ENCODE peak calls at places on chromosomes 1 and 21, in eight cellular contexts. One of them, this sample, is unnamed.

GRCh38 chr1:246569248-246570238 is 3.3 kb downstream of the CNST start:
- DNase-seq in H54: no peak
- DNase-seq in D341Med: no peak
- DNase-seq in astrocyte of the spinal cord: no peak
- DNase-seq in activated CD4-positive, alpha-beta T cell treated with anti-CD3 and anti-CD28 coated beads, Interleukin-2, amount 10 ng/mL, durations not matched to agents 7 days and 5 days: peak
- DNase-seq in choroid plexus epithelial cell: no peak
- DNase-seq in kidney: no peak
- DNase-seq in SW 1271: peak
- DNase-seq in this sample: peak

GRCh38 chr1:205375816-205376545 is 19.3 kb upstream of the KLHDC8A start:
- DNase-seq in H54: peak
- DNase-seq in astrocyte of the spinal cord: peak
- DNase-seq in SW 1271: no peak
- DNase-seq in kidney: no peak
- DNase-seq in choroid plexus epithelial cell: peak
- DNase-seq in D341Med: peak
- DNase-seq in activated CD4-positive, alpha-beta T cell treated with anti-CD3 and anti-CD28 coated beads, Interleukin-2, amount 10 ng/mL, durations not matched to agents 7 days and 5 days: no peak
- DNase-seq in this sample: no peak

GRCh38 chr1:95282496-95282850 is 48.5 kb downstream of the RWDD3 start:
- DNase-seq in astrocyte of the spinal cord: no peak
- DNase-seq in H54: no peak
- DNase-seq in activated CD4-positive, alpha-beta T cell treated with anti-CD3 and anti-CD28 coated beads, Interleukin-2, amount 10 ng/mL, durations not matched to agents 7 days and 5 days: no peak
- DNase-seq in choroid plexus epithelial cell: peak
- DNase-seq in SW 1271: no peak
- DNase-seq in kidney: no peak
- DNase-seq in D341Med: no peak
- DNase-seq in this sample: no peak

GRCh38 chr1:245879091-245879490 is 628.0 kb downstream of the SMYD3 start:
- DNase-seq in activated CD4-positive, alpha-beta T cell treated with anti-CD3 and anti-CD28 coated beads, Interleukin-2, amount 10 ng/mL, durations not matched to agents 7 days and 5 days: no peak
- DNase-seq in D341Med: no peak
- DNase-seq in SW 1271: no peak
- DNase-seq in kidney: no peak
- DNase-seq in H54: no peak
- DNase-seq in choroid plexus epithelial cell: peak
- DNase-seq in astrocyte of the spinal cord: no peak
- DNase-seq in this sample: no peak

GRCh38 chr1:36157115-36157903 is 1.3 kb downstream of the MAP7D1 start:
- DNase-seq in H54: no peak
- DNase-seq in SW 1271: no peak
- DNase-seq in astrocyte of the spinal cord: no peak
- DNase-seq in activated CD4-positive, alpha-beta T cell treated with anti-CD3 and anti-CD28 coated beads, Interleukin-2, amount 10 ng/mL, durations not matched to agents 7 days and 5 days: no peak
- DNase-seq in choroid plexus epithelial cell: peak
- DNase-seq in kidney: no peak
- DNase-seq in D341Med: no peak
- DNase-seq in this sample: no peak

GRCh38 chr1:51548986-51549619 is 30.0 kb upstream of the EPS15 start:
- DNase-seq in choroid plexus epithelial cell: peak
- DNase-seq in SW 1271: no peak
- DNase-seq in astrocyte of the spinal cord: no peak
- DNase-seq in activated CD4-positive, alpha-beta T cell treated with anti-CD3 and anti-CD28 coated beads, Interleukin-2, amount 10 ng/mL, durations not matched to agents 7 days and 5 days: peak
- DNase-seq in D341Med: no peak
- DNase-seq in kidney: no peak
- DNase-seq in H54: no peak
- DNase-seq in this sample: no peak

GRCh38 chr1:37133276-37134145 is 99.2 kb upstream of the GRIK3 start:
- DNase-seq in SW 1271: no peak
- DNase-seq in astrocyte of the spinal cord: no peak
- DNase-seq in activated CD4-positive, alpha-beta T cell treated with anti-CD3 and anti-CD28 coated beads, Interleukin-2, amount 10 ng/mL, durations not matched to agents 7 days and 5 days: no peak
- DNase-seq in choroid plexus epithelial cell: no peak
- DNase-seq in H54: no peak
- DNase-seq in kidney: no peak
- DNase-seq in D341Med: no peak
- DNase-seq in this sample: no peak

GRCh38 chr1:19921310-19921709 is 2.1 kb downstream of the PLA2G2E start:
- DNase-seq in activated CD4-positive, alpha-beta T cell treated with anti-CD3 and anti-CD28 coated beads, Interleukin-2, amount 10 ng/mL, durations not matched to agents 7 days and 5 days: no peak
- DNase-seq in H54: no peak
- DNase-seq in D341Med: no peak
- DNase-seq in SW 1271: no peak
- DNase-seq in choroid plexus epithelial cell: no peak
- DNase-seq in kidney: no peak
- DNase-seq in astrocyte of the spinal cord: no peak
- DNase-seq in this sample: no peak

GRCh38 chr1:187654635-187655034 is 825.9 kb downstream of the PLA2G4A start:
- DNase-seq in activated CD4-positive, alpha-beta T cell treated with anti-CD3 and anti-CD28 coated beads, Interleukin-2, amount 10 ng/mL, durations not matched to agents 7 days and 5 days: no peak
- DNase-seq in astrocyte of the spinal cord: no peak
- DNase-seq in H54: no peak
- DNase-seq in choroid plexus epithelial cell: no peak
- DNase-seq in kidney: no peak
- DNase-seq in D341Med: no peak
- DNase-seq in SW 1271: no peak
- DNase-seq in this sample: no peak

GRCh38 chr21:36661511-36662309 is 37.2 kb upstream of the SIM2 start:
- DNase-seq in kidney: no peak
- DNase-seq in H54: no peak
- DNase-seq in choroid plexus epithelial cell: peak
- DNase-seq in astrocyte of the spinal cord: peak
- DNase-seq in activated CD4-positive, alpha-beta T cell treated with anti-CD3 and anti-CD28 coated beads, Interleukin-2, amount 10 ng/mL, durations not matched to agents 7 days and 5 days: no peak
- DNase-seq in SW 1271: no peak
- DNase-seq in D341Med: no peak
- DNase-seq in this sample: no peak

GRCh38 chr1:36339615-36340014 is 16.2 kb upstream of the EVA1B start:
- DNase-seq in activated CD4-positive, alpha-beta T cell treated with anti-CD3 and anti-CD28 coated beads, Interleukin-2, amount 10 ng/mL, durations not matched to agents 7 days and 5 days: no peak
- DNase-seq in astrocyte of the spinal cord: no peak
- DNase-seq in SW 1271: no peak
- DNase-seq in kidney: no peak
- DNase-seq in D341Med: no peak
- DNase-seq in H54: no peak
- DNase-seq in choroid plexus epithelial cell: no peak
- DNase-seq in this sample: no peak

GRCh38 chr1:212315907-212316306 is 30.7 kb downstream of the PPP2R5A start:
- DNase-seq in D341Med: no peak
- DNase-seq in choroid plexus epithelial cell: peak
- DNase-seq in H54: no peak
- DNase-seq in activated CD4-positive, alpha-beta T cell treated with anti-CD3 and anti-CD28 coated beads, Interleukin-2, amount 10 ng/mL, durations not matched to agents 7 days and 5 days: no peak
- DNase-seq in kidney: no peak
- DNase-seq in astrocyte of the spinal cord: peak
- DNase-seq in SW 1271: no peak
- DNase-seq in this sample: no peak

GRCh38 chr1:41851589-41851988 is 67.1 kb downstream of the HIVEP3 start:
- DNase-seq in astrocyte of the spinal cord: peak
- DNase-seq in D341Med: no peak
- DNase-seq in kidney: no peak
- DNase-seq in SW 1271: no peak
- DNase-seq in choroid plexus epithelial cell: peak
- DNase-seq in activated CD4-positive, alpha-beta T cell treated with anti-CD3 and anti-CD28 coated beads, Interleukin-2, amount 10 ng/mL, durations not matched to agents 7 days and 5 days: no peak
- DNase-seq in H54: peak
- DNase-seq in this sample: no peak

GRCh38 chr1:213686983-213687382 is 300.8 kb upstream of the PROX1 start:
- DNase-seq in astrocyte of the spinal cord: no peak
- DNase-seq in activated CD4-positive, alpha-beta T cell treated with anti-CD3 and anti-CD28 coated beads, Interleukin-2, amount 10 ng/mL, durations not matched to agents 7 days and 5 days: no peak
- DNase-seq in H54: no peak
- DNase-seq in choroid plexus epithelial cell: no peak
- DNase-seq in kidney: no peak
- DNase-seq in D341Med: no peak
- DNase-seq in SW 1271: no peak
- DNase-seq in this sample: no peak

GRCh38 chr1:68293609-68294353 is 61.5 kb upstream of the WLS start:
- DNase-seq in SW 1271: no peak
- DNase-seq in H54: no peak
- DNase-seq in activated CD4-positive, alpha-beta T cell treated with anti-CD3 and anti-CD28 coated beads, Interleukin-2, amount 10 ng/mL, durations not matched to agents 7 days and 5 days: no peak
- DNase-seq in D341Med: no peak
- DNase-seq in kidney: no peak
- DNase-seq in choroid plexus epithelial cell: peak
- DNase-seq in astrocyte of the spinal cord: peak
- DNase-seq in this sample: no peak

GRCh38 chr1:5691795-5692517 is 300.3 kb downstream of the NPHP4 start:
- DNase-seq in astrocyte of the spinal cord: no peak
- DNase-seq in activated CD4-positive, alpha-beta T cell treated with anti-CD3 and anti-CD28 coated beads, Interleukin-2, amount 10 ng/mL, durations not matched to agents 7 days and 5 days: no peak
- DNase-seq in choroid plexus epithelial cell: no peak
- DNase-seq in H54: no peak
- DNase-seq in D341Med: no peak
- DNase-seq in SW 1271: no peak
- DNase-seq in kidney: no peak
- DNase-seq in this sample: no peak

GRCh38 chr1:216221260-216221700 is 202.0 kb downstream of the USH2A start:
- DNase-seq in astrocyte of the spinal cord: peak
- DNase-seq in kidney: no peak
- DNase-seq in H54: peak
- DNase-seq in activated CD4-positive, alpha-beta T cell treated with anti-CD3 and anti-CD28 coated beads, Interleukin-2, amount 10 ng/mL, durations not matched to agents 7 days and 5 days: peak
- DNase-seq in D341Med: peak
- DNase-seq in SW 1271: peak
- DNase-seq in choroid plexus epithelial cell: peak
- DNase-seq in this sample: peak

GRCh38 chr1:192539450-192540132 is 36.0 kb upstream of the RGS1 start:
- DNase-seq in astrocyte of the spinal cord: peak
- DNase-seq in choroid plexus epithelial cell: peak
- DNase-seq in activated CD4-positive, alpha-beta T cell treated with anti-CD3 and anti-CD28 coated beads, Interleukin-2, amount 10 ng/mL, durations not matched to agents 7 days and 5 days: no peak
- DNase-seq in kidney: no peak
- DNase-seq in D341Med: no peak
- DNase-seq in SW 1271: no peak
- DNase-seq in H54: peak
- DNase-seq in this sample: no peak

GRCh38 chr1:33017175-33017574 is 19.5 kb downstream of the AK2 start:
- DNase-seq in activated CD4-positive, alpha-beta T cell treated with anti-CD3 and anti-CD28 coated beads, Interleukin-2, amount 10 ng/mL, durations not matched to agents 7 days and 5 days: no peak
- DNase-seq in D341Med: no peak
- DNase-seq in SW 1271: no peak
- DNase-seq in choroid plexus epithelial cell: no peak
- DNase-seq in kidney: no peak
- DNase-seq in astrocyte of the spinal cord: no peak
- DNase-seq in H54: no peak
- DNase-seq in this sample: no peak

GRCh38 chr1:184362876-184363275 is 24.0 kb upstream of the C1orf21 start:
- DNase-seq in activated CD4-positive, alpha-beta T cell treated with anti-CD3 and anti-CD28 coated beads, Interleukin-2, amount 10 ng/mL, durations not matched to agents 7 days and 5 days: no peak
- DNase-seq in choroid plexus epithelial cell: peak
- DNase-seq in kidney: no peak
- DNase-seq in D341Med: no peak
- DNase-seq in SW 1271: no peak
- DNase-seq in astrocyte of the spinal cord: no peak
- DNase-seq in H54: no peak
- DNase-seq in this sample: no peak

GRCh38 chr1:180081474-180081873 is 73.2 kb upstream of the QSOX1 start:
- DNase-seq in H54: no peak
- DNase-seq in activated CD4-positive, alpha-beta T cell treated with anti-CD3 and anti-CD28 coated beads, Interleukin-2, amount 10 ng/mL, durations not matched to agents 7 days and 5 days: no peak
- DNase-seq in kidney: no peak
- DNase-seq in SW 1271: no peak
- DNase-seq in astrocyte of the spinal cord: no peak
- DNase-seq in choroid plexus epithelial cell: no peak
- DNase-seq in D341Med: no peak
- DNase-seq in this sample: no peak

GRCh38 chr1:7299994-7300393 is 471.1 kb upstream of the VAMP3 start:
- DNase-seq in D341Med: no peak
- DNase-seq in activated CD4-positive, alpha-beta T cell treated with anti-CD3 and anti-CD28 coated beads, Interleukin-2, amount 10 ng/mL, durations not matched to agents 7 days and 5 days: no peak
- DNase-seq in astrocyte of the spinal cord: peak
- DNase-seq in kidney: no peak
- DNase-seq in H54: no peak
- DNase-seq in choroid plexus epithelial cell: peak
- DNase-seq in SW 1271: no peak
- DNase-seq in this sample: no peak